ENCODE peak calls at places on chromosomes 7 and 10, in nine cellular contexts. P is AG20443; U is GM03348; T is T follicular helper cell; G is activated CD8-positive, alpha-beta memory T cell treated with anti-CD3 and anti-CD28 coated beads, Interleukin-2, amount 50 U/mL, for 48 hours; R is foreskin melanocyte; C is anterior cingulate cortex; F is NCI-H460; O is SK-N-SH. L is an unnamed sample.
A peak's percentile ranks its signal among the peaks of the same experiment; 100 is the strongest.

GRCh38 chr10:96229568-96230030 is 41.8 kb downstream of the BLNK start:
- DNase-seq in G (peak; percentile 90), R (peak; percentile 56), O (peak; percentile 75), C (peak; percentile 19), U (peak; percentile 62), T (peak; percentile 56), P (peak; percentile 57), F (peak; percentile 54), L (no peak)

GRCh38 chr7:132638000-132638399 is 61.7 kb upstream of the PLXNA4 start:
- DNase-seq in P (no peak), O (no peak), F (no peak), U (no peak), G (no peak), T (no peak), R (no peak), C (no peak), L (no peak)

GRCh38 chr10:45224219-45224841 is 91.1 kb downstream of the OR13A1 start:
- DNase-seq in T (no peak), U (no peak), O (no peak), R (no peak), C (peak; percentile 7), G (no peak), F (no peak), P (no peak), L (no peak)

GRCh38 chr10:75425291-75426079 is 5.9 kb upstream of the LRMDA start:
- DNase-seq in T (no peak), P (no peak), F (no peak), O (no peak), C (no peak), R (no peak), G (no peak), U (no peak), L (no peak)

GRCh38 chr10:67284589-67284988 is 358.8 kb downstream of the LRRTM3 start:
- DNase-seq in O (no peak), T (no peak), P (no peak), C (no peak), R (no peak), U (no peak), F (no peak), G (no peak), L (no peak)

GRCh38 chr10:86663576-86664369 is 4.5 kb upstream of the LDB3 start:
- DNase-seq in P (no peak), T (no peak), F (no peak), U (no peak), R (no peak), O (no peak), C (no peak), G (no peak), L (no peak)

GRCh38 chr7:71131753-71132520 is at the start of gene GALNT17:
- DNase-seq in R (no peak), T (no peak), O (peak; percentile 40), F (no peak), G (no peak), U (peak; percentile 16), P (peak; percentile 19), C (peak; percentile 68), L (no peak)

GRCh38 chr7:54969190-54969967 is 49.4 kb upstream of the EGFR start:
- DNase-seq in G (no peak), F (no peak), P (no peak), T (no peak), U (no peak), O (no peak), R (no peak), C (no peak), L (no peak)

GRCh38 chr10:60098676-60099601 is 192.6 kb upstream of the CCDC6 start:
- DNase-seq in U (peak; percentile 7), P (no peak), G (no peak), T (no peak), C (no peak), R (no peak), F (peak; percentile 28), O (peak; percentile 20), L (no peak)

GRCh38 chr7:67552738-67553137 is 556.1 kb downstream of the TYW1 start:
- DNase-seq in P (no peak), C (no peak), R (no peak), G (no peak), O (no peak), U (no peak), T (no peak), F (no peak), L (no peak)

GRCh38 chr7:36264123-36264916 is 111.3 kb downstream of the EEPD1 start:
- DNase-seq in U (peak; percentile 37), T (no peak), C (no peak), G (no peak), P (peak; percentile 41), R (no peak), O (peak; percentile 21), F (no peak), L (no peak)

GRCh38 chr10:33015798-33016547 is 57.9 kb upstream of the ITGB1 start:
- DNase-seq in G (no peak), C (no peak), O (no peak), T (no peak), F (no peak), R (peak; percentile 97), U (peak; percentile 32), P (peak; percentile 53), L (no peak)

GRCh38 chr7:102991540-102992214 is 78.9 kb downstream of the LRRC17 start:
- DNase-seq in G (no peak), T (no peak), R (peak; percentile 61), P (peak; percentile 81), O (peak; percentile 15), F (peak; percentile 88), U (peak; percentile 85), C (peak; percentile 1), L (no peak)

GRCh38 chr7:123802249-123802648 is 42.7 kb upstream of the HYAL4 start:
- DNase-seq in T (no peak), G (no peak), C (no peak), O (no peak), U (no peak), P (no peak), F (no peak), R (no peak), L (no peak)